ENCODE peak calls at places on chromosomes 16 and 17, in ten cellular contexts. P is AG09309, N is fibroblast of the aortic adventitia, S is right atrium auricular region, O is psoas muscle, W is transverse colon, E is uterus, U is suprapubic skin, H is retinal pigment epithelial cell, Y is prostate gland. L is an unnamed sample.

GRCh38 chr17:49676276-49676868 is 1.5 kb downstream of the SPOP start:
- DNase-seq in P (no peak), Y (no peak), U (no peak), E (no peak), O (no peak), N (peak; percentile 34), S (peak; percentile 28), W (peak; percentile 14), H (no peak), L (peak; percentile 40)

GRCh38 chr17:75277664-75278071 is 6.6 kb upstream of the MIF4GD start:
- DNase-seq in N (peak; percentile 74), H (no peak), S (no peak), O (no peak), E (no peak), Y (no peak), W (no peak), P (no peak), U (no peak), L (no peak)

GRCh38 chr17:57009737-57010445 is 32.0 kb downstream of the SCPEP1 start:
- DNase-seq in E (peak; percentile 20), H (peak; percentile 16), P (peak; percentile 7), Y (peak; percentile 33), O (peak; percentile 19), W (peak; percentile 73), S (peak; percentile 67), N (peak; percentile 50), U (no peak), L (peak; percentile 53)

GRCh38 chr16:13322357-13322756 is 421.0 kb downstream of the SHISA9 start:
- DNase-seq in S (no peak), O (no peak), H (no peak), P (no peak), N (no peak), W (no peak), Y (no peak), U (no peak), E (no peak), L (no peak)

GRCh38 chr17:3546521-3546920 is 11.1 kb downstream of the TRPV3 start:
- DNase-seq in P (no peak), O (no peak), H (no peak), U (peak; percentile 13), N (no peak), Y (no peak), S (no peak), W (peak; percentile 29), E (no peak), L (no peak)

GRCh38 chr17:79214940-79215604 is 140.4 kb downstream of the ENGASE start:
- DNase-seq in E (no peak), O (no peak), S (no peak), P (no peak), U (no peak), N (no peak), H (no peak), W (no peak), Y (no peak), L (no peak)

GRCh38 chr16:4316732-4317461 is 1.0 kb downstream of the GLIS2 start:
- DNase-seq in E (peak; percentile 67), S (no peak), Y (no peak), O (peak; percentile 65), H (no peak), P (no peak), N (peak; percentile 79), W (peak; percentile 30), U (no peak), L (no peak)

GRCh38 chr17:32609085-32609484 is 122.3 kb downstream of the CDK5R1 start:
- DNase-seq in W (peak; percentile 46), Y (peak; percentile 59), E (no peak), O (peak; percentile 56), U (no peak), S (no peak), H (no peak), N (no peak), P (no peak), L (peak; percentile 7)

GRCh38 chr16:53864819-53865491 is 161.0 kb downstream of the FTO start:
- DNase-seq in O (no peak), W (no peak), Y (no peak), S (no peak), U (no peak), N (peak; percentile 14), P (no peak), H (peak; percentile 27), E (no peak), L (no peak)

GRCh38 chr17:34917381-34917780 is 43.9 kb downstream of the CCT6B start:
- DNase-seq in Y (peak; percentile 41), N (no peak), U (no peak), W (no peak), P (no peak), E (no peak), H (no peak), O (no peak), S (no peak), L (no peak)

GRCh38 chr17:3512512-3513171 is 36.8 kb downstream of the ASPA start:
- DNase-seq in Y (no peak), S (peak; percentile 88), U (peak; percentile 82), N (peak; percentile 81), W (peak; percentile 37), E (peak; percentile 81), P (no peak), O (peak; percentile 85), H (peak; percentile 36), L (peak; percentile 60)

GRCh38 chr17:18987862-18988545 is 16.6 kb downstream of the FAM83G start:
- DNase-seq in O (no peak), E (no peak), U (no peak), S (no peak), W (no peak), Y (peak; percentile 61), N (no peak), H (no peak), P (no peak), L (no peak)

GRCh38 chr17:59456923-59457615 is 108.3 kb upstream of the DHX40 start:
- DNase-seq in U (no peak), Y (no peak), E (no peak), P (no peak), H (no peak), N (no peak), S (no peak), O (no peak), W (no peak), L (no peak)

GRCh38 chr17:48995871-48996695 is 1.1 kb upstream of the IGF2BP1 start:
- DNase-seq in O (no peak), H (no peak), N (no peak), U (no peak), E (no peak), S (peak; percentile 43), Y (no peak), P (no peak), W (no peak), L (no peak)

GRCh38 chr17:9290226-9290613 is 268.9 kb downstream of the NTN1 start:
- DNase-seq in S (no peak), U (no peak), Y (no peak), E (no peak), P (no peak), W (no peak), O (no peak), H (no peak), N (no peak), L (no peak)

GRCh38 chr16:2981177-2981898 is 1.1 kb upstream of the PKMYT1 start:
- DNase-seq in U (no peak), Y (no peak), W (no peak), O (no peak), E (no peak), S (no peak), N (no peak), H (no peak), P (no peak), L (peak; percentile 16)
- H3K4me3 ChIP-seq in U (peak overlapping the region; percentile 80), Y (no peak overlapping the region), W (no peak overlapping the region), O (peak overlapping the region; percentile 89), E (peak overlapping the region; percentile 69), S (no peak overlapping the region), N (no peak overlapping the region), H (no peak overlapping the region), P (no peak overlapping the region), L (peak overlapping the region; percentile 69)

DNA sequence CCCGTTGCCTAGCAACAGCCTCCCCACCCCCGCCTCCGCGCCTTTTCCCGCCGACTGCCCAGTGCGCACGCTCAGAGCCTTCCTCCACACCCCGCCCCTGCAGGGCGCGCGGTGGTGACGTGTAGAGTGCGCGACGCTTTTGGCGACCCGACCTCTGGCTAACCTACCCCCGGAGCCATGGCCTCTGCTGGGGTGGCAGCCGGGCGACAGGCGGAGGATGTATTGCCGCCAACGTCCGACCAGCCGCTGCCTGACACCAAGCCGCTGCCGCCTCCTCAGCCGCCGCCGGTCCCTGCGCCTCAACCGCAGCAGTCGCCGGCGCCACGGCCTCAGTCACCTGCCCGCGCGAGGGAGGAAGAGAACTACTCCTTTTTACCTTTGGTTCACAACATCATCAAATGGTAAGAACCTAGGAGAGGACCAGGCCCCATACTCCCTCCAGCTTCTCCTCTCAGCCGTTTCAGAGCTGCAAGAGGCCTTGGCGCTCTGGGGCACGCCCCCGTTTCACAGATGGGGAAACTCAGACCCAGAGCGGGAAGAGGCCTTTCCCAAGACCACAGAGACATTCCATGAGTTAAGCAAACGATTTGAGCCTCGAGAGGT is at the start of gene MED9:
- DNase-seq in Y (peak; percentile 88), U (peak; percentile 96), W (peak; percentile 96), N (peak; percentile 88), P (peak; percentile 37), E (peak; percentile 93), O (peak; percentile 94), S (peak; percentile 93), H (peak; percentile 60), L (peak; percentile 91)
- TF ChIP-seq CTCF in Y (no peak), U (no peak), W (no peak), N (no peak), P (no peak), E (peak; percentile 25), O (no peak), S (no peak), H (no peak), L (no peak)

DNA sequence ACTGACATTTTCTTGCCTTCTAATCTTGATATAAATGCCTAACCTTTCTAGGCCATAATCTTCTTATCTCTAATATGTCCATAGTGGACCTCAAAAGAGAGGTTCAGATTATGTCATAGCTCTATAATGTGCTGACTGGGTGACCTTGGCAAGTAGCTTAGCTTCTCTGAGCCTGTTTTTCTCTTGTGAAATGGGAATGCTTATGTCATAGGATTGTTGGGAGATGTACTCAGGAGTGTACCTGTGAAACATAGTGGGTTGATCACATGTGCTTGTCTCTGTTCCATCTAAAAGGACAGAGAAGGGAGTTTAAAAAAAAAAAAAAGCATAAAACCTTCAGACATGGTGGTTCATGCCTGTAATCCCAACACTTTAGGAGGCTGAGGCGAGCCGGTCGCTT is 2.4 kb downstream of the MED9 start:
- DNase-seq in H (no peak), P (no peak), W (no peak), E (no peak), N (no peak), O (no peak), U (no peak), S (no peak), Y (no peak), L (no peak)
- H3K4me3 ChIP-seq in H (no peak overlapping the region), P (no peak overlapping the region), W (no peak overlapping the region), E (no peak overlapping the region), N (no peak overlapping the region), O (peak overlapping the region; percentile 90), U (no peak overlapping the region), S (no peak overlapping the region), Y (no peak overlapping the region), L (no peak overlapping the region)

GRCh38 chr16:81151648-81152047 is 55.5 kb upstream of the GCSH start:
- DNase-seq in U (no peak), P (no peak), O (no peak), W (no peak), Y (no peak), S (no peak), E (no peak), H (no peak), N (no peak), L (no peak)

GRCh38 chr16:81158964-81159363 is 62.8 kb upstream of the GCSH start:
- DNase-seq in P (no peak), U (no peak), W (no peak), E (no peak), O (no peak), N (no peak), Y (no peak), H (no peak), S (no peak), L (no peak)

GRCh38 chr16:81155769-81156168 is 59.6 kb upstream of the GCSH start:
- DNase-seq in H (no peak), S (no peak), Y (no peak), W (no peak), O (no peak), E (no peak), N (no peak), P (no peak), U (no peak), L (no peak)
- TF ChIP-seq CTCF in H (no peak), S (no peak), Y (no peak), W (no peak), O (no peak), E (no peak), N (no peak), P (no peak), U (no peak), L (no peak)

L was measured in fibroblast of pulmonary artery.